ENCODE peak calls at places on chromosomes 13 and 19, in nine cellular contexts. E, L, P, V, Z, K, H, D and M are unnamed samples.

GRCh38 chr13:80497439-80497838 is 156.5 kb upstream of the SPRY2 start:
- DNase-seq in P (no peak), V (no peak), L (no peak), Z (no peak), D (no peak), H (no peak), K (no peak), E (no peak), M (no peak)

GRCh38 chr13:24618219-24618955 is 61.8 kb upstream of the ATP12A start:
- DNase-seq in L (no peak), D (peak), Z (no peak), E (no peak), K (no peak), H (no peak), P (no peak), V (no peak), M (no peak)

GRCh38 chr19:16296713-16297112 is 27.9 kb upstream of the KLF2 start:
- DNase-seq in K (no peak), D (no peak), E (peak), V (no peak), Z (no peak), L (no peak), P (no peak), H (no peak), M (no peak)

GRCh38 chr13:110637747-110638146 is 22.4 kb downstream of the NAXD start:
- DNase-seq in P (no peak), L (no peak), D (no peak), K (no peak), Z (no peak), H (no peak), V (no peak), E (no peak), M (no peak)

GRCh38 chr13:36362251-36362650 is 16.1 kb upstream of the SPART start:
- DNase-seq in V (peak), E (peak), D (no peak), L (no peak), P (no peak), Z (no peak), H (peak), K (peak), M (peak)

GRCh38 chr13:40536443-40537113 is 129.9 kb downstream of the FOXO1 start:
- DNase-seq in E (peak), V (no peak), P (peak), K (no peak), D (peak), Z (no peak), L (no peak), H (no peak), M (no peak)

GRCh38 chr13:33204130-33204927 is 81.2 kb downstream of the STARD13 start:
- DNase-seq in L (no peak), E (no peak), H (peak), D (no peak), K (peak), Z (no peak), V (peak), P (peak), M (peak)

GRCh38 chr19:42420055-42420544 is 7.1 kb downstream of the LIPE start:
- DNase-seq in V (peak), E (peak), D (peak), L (peak), P (peak), H (peak), Z (no peak), K (peak), M (peak)

GRCh38 chr13:49098198-49098597 is 121.9 kb upstream of the MLNR start:
- DNase-seq in E (peak), H (peak), L (no peak), P (peak), D (no peak), K (peak), Z (no peak), V (peak), M (peak)

GRCh38 chr19:10625003-10625761 is at the start of gene SLC44A2:
- DNase-seq in H (peak), P (peak), V (peak), L (peak), E (peak), K (peak), Z (peak), D (no peak), M (peak)

GRCh38 chr13:30366083-30366482 is 56.2 kb upstream of the UBE2L5 start:
- DNase-seq in E (no peak), V (no peak), Z (no peak), L (no peak), D (no peak), K (no peak), P (no peak), H (no peak), M (no peak)

GRCh38 chr13:94198666-94199065 is 280.8 kb downstream of the DCT start:
- DNase-seq in E (no peak), H (no peak), P (no peak), L (no peak), K (no peak), Z (no peak), D (no peak), V (peak), M (no peak)

GRCh38 chr13:105804561-105805190 is 730.8 kb downstream of the EFNB2 start:
- DNase-seq in Z (no peak), V (peak), H (peak), E (peak), K (peak), P (no peak), L (no peak), D (no peak), M (peak)

GRCh38 chr19:19655051-19655594 is 8.4 kb downstream of the ATP13A1 start:
- DNase-seq in L (no peak), D (no peak), H (no peak), K (no peak), P (no peak), E (no peak), Z (no peak), V (no peak), M (no peak)

GRCh38 chr13:47008318-47008717 is 111.5 kb upstream of the HTR2A start:
- DNase-seq in V (no peak), L (no peak), P (no peak), D (no peak), E (no peak), H (no peak), Z (no peak), K (no peak), M (no peak)

GRCh38 chr13:97122381-97122996 is 99.6 kb upstream of the MBNL2 start:
- DNase-seq in K (peak), P (no peak), E (peak), Z (no peak), D (no peak), H (peak), L (no peak), V (peak), M (peak)

GRCh38 chr13:63696055-63696454 is 2280.4 kb upstream of the PCDH20 start:
- DNase-seq in L (no peak), H (peak), K (no peak), P (no peak), D (no peak), V (peak), E (peak), Z (no peak), M (peak)

GRCh38 chr13:51966186-51966585 is 45.1 kb downstream of the ATP7B start:
- DNase-seq in E (no peak), L (no peak), P (no peak), Z (no peak), V (no peak), H (no peak), D (no peak), K (no peak), M (no peak)

GRCh38 chr19:47437500-47437899 is 18.2 kb upstream of the MEIS3 start:
- DNase-seq in H (no peak), L (no peak), Z (no peak), D (no peak), K (no peak), V (no peak), P (no peak), E (no peak), M (no peak)

GRCh38 chr19:8655340-8655709 is 24.9 kb downstream of the NFILZ start:
- DNase-seq in K (no peak), D (no peak), Z (no peak), P (no peak), E (no peak), V (no peak), L (no peak), H (no peak), M (no peak)

GRCh38 chr13:114007566-114007965 is 33.7 kb upstream of the C13orf46 start:
- DNase-seq in K (no peak), V (no peak), D (no peak), P (no peak), H (no peak), L (no peak), E (no peak), Z (no peak), M (no peak)

GRCh38 chr19:55160128-55160985 is 2.8 kb upstream of the TNNI3 start:
- DNase-seq in D (peak), V (peak), H (peak), E (peak), Z (peak), L (peak), P (peak), K (peak), M (peak)

GRCh38 chr19:47514151-47514868 is 553 bp downstream of the NAPA start:
- DNase-seq in P (peak), E (no peak), V (no peak), D (no peak), L (no peak), Z (no peak), K (peak), H (no peak), M (no peak)

GRCh38 chr19:57800696-57801095 is 14.0 kb downstream of the ZNF552 start:
- DNase-seq in V (no peak), D (no peak), Z (peak), H (no peak), L (peak), P (no peak), K (no peak), E (no peak), M (no peak)

GRCh38 chr13:109610517-109610916 is 175.9 kb downstream of the IRS2 start:
- DNase-seq in E (peak), L (peak), Z (no peak), K (peak), H (no peak), D (peak), V (no peak), P (peak), M (peak)

GRCh38 chr13:73416093-73416492 is 357.3 kb downstream of the KLF5 start:
- DNase-seq in E (no peak), H (no peak), D (no peak), L (no peak), P (no peak), K (no peak), V (peak), Z (no peak), M (no peak)

GRCh38 chr13:47548294-47548825 is 452.7 kb downstream of the SUCLA2 start:
- DNase-seq in K (no peak), D (no peak), H (no peak), Z (no peak), L (no peak), E (no peak), P (no peak), V (no peak), M (peak)

GRCh38 chr13:24023073-24023472 is 125.8 kb upstream of the C1QTNF9B start:
- DNase-seq in K (no peak), P (no peak), L (no peak), D (no peak), H (no peak), V (no peak), Z (no peak), E (no peak), M (no peak)

GRCh38 chr19:33259532-33259931 is 33.9 kb upstream of the SLC7A10 start:
- DNase-seq in V (no peak), K (peak), E (no peak), P (no peak), H (no peak), D (no peak), Z (no peak), L (no peak), M (no peak)

GRCh38 chr13:25910243-25910642 is 141.6 kb downstream of the SHISA2 start:
- DNase-seq in V (no peak), Z (peak), H (no peak), E (no peak), D (no peak), L (no peak), P (peak), K (no peak), M (no peak)

GRCh38 chr13:97460853-97461252 is 26.9 kb downstream of the RAP2A start:
- DNase-seq in L (no peak), D (no peak), E (no peak), V (no peak), K (no peak), H (no peak), Z (no peak), P (no peak), M (no peak)

GRCh38 chr19:50790365-50790825 is at the start of gene ACP4:
- DNase-seq in V (no peak), D (no peak), P (no peak), Z (no peak), H (no peak), E (no peak), L (no peak), K (no peak), M (no peak)

GRCh38 chr13:62418872-62419271 is 1003.2 kb upstream of the PCDH20 start:
- DNase-seq in E (peak), Z (no peak), V (no peak), P (no peak), D (no peak), H (peak), K (peak), L (no peak), M (no peak)

GRCh38 chr19:58563034-58563573 is 4.7 kb upstream of the UBE2M start:
- DNase-seq in L (peak), D (peak), P (peak), E (no peak), K (peak), H (no peak), Z (no peak), V (no peak), M (no peak)

GRCh38 chr13:78147905-78148304 is 229.3 kb upstream of the EDNRB start:
- DNase-seq in V (peak), E (peak), L (no peak), P (no peak), Z (no peak), D (no peak), K (peak), H (peak), M (peak)

GRCh38 chr13:61880576-61881283 is 465.1 kb upstream of the PCDH20 start:
- DNase-seq in P (peak), Z (no peak), L (peak), D (peak), V (no peak), H (peak), E (peak), K (peak), M (peak)

GRCh38 chr13:46173656-46174055 is 8.3 kb downstream of the LCP1 start:
- DNase-seq in K (no peak), V (no peak), Z (no peak), D (no peak), P (no peak), E (no peak), H (no peak), L (no peak), M (no peak)

GRCh38 chr13:29435125-29435911 is 160.2 kb downstream of the SLC7A1 start:
- DNase-seq in P (peak), H (peak), K (peak), Z (no peak), E (peak), D (no peak), L (no peak), V (peak), M (peak)

GRCh38 chr13:48165727-48166126 is 67.3 kb upstream of the ITM2B start:
- DNase-seq in Z (no peak), D (no peak), L (no peak), V (no peak), H (no peak), P (no peak), E (no peak), K (no peak), M (no peak)

GRCh38 chr13:20566424-20566916 is 487 bp upstream of the IFT88 start:
- DNase-seq in E (peak), P (peak), H (peak), L (peak), Z (no peak), V (peak), K (peak), D (no peak), M (peak)

DNA sequence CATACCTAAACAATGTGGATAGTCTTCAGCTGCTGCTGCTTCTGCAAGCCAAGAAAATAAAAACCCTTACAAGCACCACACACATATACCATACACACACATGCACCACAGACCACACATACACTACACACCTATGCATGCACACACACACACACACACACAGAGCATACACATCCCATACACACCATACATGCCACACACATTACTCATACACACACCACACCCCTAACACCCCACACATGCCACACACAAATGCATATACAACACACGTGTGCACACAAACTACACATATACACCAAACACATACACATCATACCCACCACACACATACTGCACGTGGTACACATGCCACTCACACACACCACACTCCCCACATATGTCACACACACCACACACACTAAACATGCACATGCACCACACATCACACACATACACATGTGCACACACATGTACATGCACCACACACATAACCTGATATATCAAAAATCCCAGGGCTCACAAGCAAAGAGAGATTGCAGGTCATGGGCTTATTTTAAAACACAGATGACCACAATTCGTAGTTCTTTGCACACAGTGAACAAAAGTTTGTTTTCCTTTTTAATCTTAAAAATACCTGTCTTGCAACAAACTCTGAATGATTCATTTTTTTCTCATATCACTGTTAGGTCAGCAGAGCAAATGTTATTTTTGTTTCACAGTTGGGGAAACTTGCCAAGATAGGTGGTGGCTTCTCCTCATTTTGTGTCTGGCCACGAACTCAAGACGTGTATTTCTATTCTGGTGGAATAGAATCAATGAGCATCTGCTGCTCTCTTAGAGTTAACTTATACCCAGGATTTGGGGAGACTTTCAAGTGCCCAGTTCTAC is 456.6 kb downstream of the FGF9 start:
- DNase-seq in K (no peak), H (peak), L (no peak), Z (no peak), D (no peak), P (no peak), E (no peak), V (no peak), M (no peak)
- H2AFZ ChIP-seq in K (no peak), H (no peak), L (no peak), Z (no peak), D (no peak), P (no peak), E (no peak), V (no peak), M (no peak)

DNA sequence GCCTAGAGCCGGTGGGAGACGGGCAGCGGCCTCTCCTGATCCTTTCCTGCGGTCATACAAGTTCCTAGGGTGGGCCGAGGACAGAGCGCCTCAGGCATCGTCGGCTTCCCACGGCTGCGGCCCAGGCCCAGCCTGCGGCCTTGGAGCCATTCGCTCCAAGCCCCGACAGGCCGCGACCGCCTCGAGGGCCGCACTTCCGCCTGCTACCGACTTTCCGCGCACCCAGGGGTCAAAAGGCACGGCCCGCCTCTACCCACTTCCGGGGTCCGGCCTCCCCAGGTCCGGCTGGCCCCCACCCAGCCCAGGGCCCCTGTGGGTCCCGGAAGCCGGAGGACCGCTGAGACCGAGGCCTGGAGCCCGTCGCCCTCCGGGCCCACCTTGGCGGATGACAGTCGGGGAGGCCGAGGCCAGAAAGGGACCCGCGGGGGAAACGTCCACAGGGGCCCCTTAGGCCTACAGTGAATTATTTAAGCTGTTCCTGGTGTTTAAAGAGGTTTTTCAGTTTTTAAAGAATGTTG is 16.2 kb downstream of the ZIC2 start:
- DNase-seq in P (no peak), V (no peak), H (no peak), L (no peak), E (no peak), K (no peak), Z (no peak), D (no peak), M (no peak)
- H2AFZ ChIP-seq in P (no peak), V (no peak), H (no peak), L (peak), E (no peak), K (no peak), Z (no peak), D (no peak), M (no peak)

GRCh38 chr13:112895521-112896465 is 73.2 kb upstream of the MCF2L start:
- DNase-seq in L (no peak), E (no peak), V (no peak), K (no peak), D (no peak), H (no peak), P (no peak), Z (no peak), M (no peak)
- H2AFZ ChIP-seq in L (no peak), E (no peak), V (no peak), K (no peak), D (no peak), H (peak), P (no peak), Z (peak), M (no peak)

DNA sequence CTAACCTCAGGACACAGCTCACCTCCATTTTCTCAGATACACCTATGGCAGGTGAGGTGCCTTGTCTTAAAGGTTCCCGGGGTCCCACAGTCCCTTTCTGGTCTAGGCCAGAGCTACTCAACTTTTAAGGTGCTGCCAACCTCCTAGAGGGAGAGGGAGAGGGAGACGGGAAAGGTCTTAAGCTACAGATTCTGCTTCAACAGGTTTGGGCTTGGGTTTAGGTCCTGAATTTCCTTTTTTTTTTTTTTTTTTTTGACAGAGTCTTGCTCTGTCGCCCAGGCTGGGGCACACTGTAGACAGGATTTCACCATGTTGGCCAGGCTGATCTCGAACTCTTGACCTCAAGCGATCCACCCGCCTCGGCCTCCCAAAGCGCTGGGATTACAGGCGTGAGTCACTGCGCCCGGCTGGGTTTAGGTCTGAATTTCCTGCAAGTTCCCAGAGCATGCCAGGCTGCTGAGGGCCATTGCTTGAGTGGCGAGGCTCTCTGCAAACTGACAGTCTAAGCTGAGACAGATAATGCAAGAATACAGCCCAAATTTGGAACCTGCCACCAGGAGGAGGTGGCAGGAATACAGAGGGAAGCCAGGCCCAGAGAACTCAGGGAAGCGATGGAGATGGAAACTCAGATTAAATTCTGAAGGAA is 7.8 kb upstream of the SYCN start:
- DNase-seq in D (no peak), H (no peak), E (no peak), P (no peak), K (peak), L (no peak), V (no peak), Z (no peak), M (no peak)
- H2AFZ ChIP-seq in D (no peak), H (no peak), E (no peak), P (no peak), K (no peak), L (no peak), V (no peak), Z (no peak), M (no peak)

GRCh38 chr19:925912-926594 is at the start of gene ARID3A:
- DNase-seq in V (peak), E (no peak), L (no peak), H (no peak), P (peak), K (peak), Z (no peak), D (no peak), M (peak)

GRCh38 chr19:927707-928401 is 2.0 kb downstream of the ARID3A start:
- DNase-seq in H (no peak), V (no peak), L (peak), Z (no peak), P (peak), D (no peak), K (no peak), E (no peak), M (no peak)

GRCh38 chr19:925087-925911 is 536 bp upstream of the ARID3A start:
- DNase-seq in V (peak), E (peak), L (peak), H (peak), P (peak), K (peak), D (peak), Z (peak), M (peak)

GRCh38 chr19:927044-927706 is 1.3 kb downstream of the ARID3A start:
- DNase-seq in L (peak), D (no peak), V (no peak), E (no peak), K (peak), Z (no peak), P (peak), H (no peak), M (no peak)

GRCh38 chr19:926595-927043 is 784 bp downstream of the ARID3A start:
- DNase-seq in L (peak), P (peak), V (no peak), E (peak), Z (no peak), H (no peak), K (peak), D (peak), M (no peak)
- H2AFZ ChIP-seq in L (peak), P (no peak), V (no peak), E (peak), Z (peak), H (no peak), K (peak), D (no peak), M (no peak)